ENCODE peak calls at places on chromosomes 4 and X, in four cellular contexts. V is breast epithelium, E is left lung, Q is AG09309. P is an unnamed sample.

GRCh38 chr4:105306158-105306781 is 159.6 kb downstream of the TET2 start:
- DNase-seq in V (no peak), E (peak; percentile 46), Q (no peak), P (no peak)

GRCh38 chrX:40132751-40133150 is 35.0 kb upstream of the BCOR start:
- DNase-seq in V (peak; percentile 55), E (peak; percentile 68), Q (no peak), P (no peak)

GRCh38 chr4:91298156-91298700 is 1005.5 kb upstream of the GRID2 start:
- DNase-seq in V (no peak), E (no peak), Q (no peak), P (no peak)

GRCh38 chr4:147975325-147975724 is 243.4 kb downstream of the ARHGAP10 start:
- DNase-seq in V (no peak), E (no peak), Q (peak; percentile 27), P (no peak)

GRCh38 chrX:64894454-64895038 is 81.7 kb downstream of the ZC4H2 start:
- DNase-seq in V (no peak), E (no peak), Q (no peak), P (no peak)

GRCh38 chr4:170675568-170676262 is 586.0 kb upstream of the AADAT start:
- DNase-seq in V (no peak), E (no peak), Q (no peak), P (no peak)

GRCh38 chr4:104394409-104394813 is 100.3 kb downstream of the CXXC4 start:
- DNase-seq in V (no peak), E (no peak), Q (no peak), P (no peak)

GRCh38 chr4:7630559-7631287 is 196.0 kb upstream of the PSAPL1 start:
- DNase-seq in V (no peak), E (peak; percentile 49), Q (peak; percentile 61), P (no peak)

GRCh38 chrX:103417933-103418332 is 41.6 kb downstream of the BEX3 start:
- DNase-seq in V (no peak), E (no peak), Q (no peak), P (no peak)

GRCh38 chrX:7996414-7996813 is 69.2 kb upstream of the PNPLA4 start:
- DNase-seq in V (no peak), E (no peak), Q (no peak), P (no peak)

GRCh38 chrX:6557690-6558089 is 22.8 kb upstream of the VCX3A start:
- DNase-seq in V (no peak), E (no peak), Q (no peak), P (no peak)

GRCh38 chrX:49184294-49185061 is 1.7 kb downstream of the PRICKLE3 start:
- DNase-seq in V (peak; percentile 90), E (peak; percentile 90), Q (no peak), P (peak; percentile 24)

GRCh38 chr4:48970471-48970921 is 15.6 kb upstream of the CWH43 start:
- DNase-seq in V (no peak), E (no peak), Q (peak; percentile 80), P (no peak)

GRCh38 chr4:4575284-4576211 is 33.7 kb upstream of the STX18 start:
- DNase-seq in V (no peak), E (peak; percentile 78), Q (no peak), P (peak; percentile 59)
- TF ChIP-seq CTCF in V (no peak), E (peak; percentile 57), Q (no peak), P (no peak)

GRCh38 chrX:3589474-3589873 is 124.0 kb downstream of the PRKX start:
- DNase-seq in V (no peak), E (no peak), Q (no peak), P (no peak)
- TF ChIP-seq CTCF in V (no peak), E (no peak), Q (no peak), P (no peak)

GRCh38 chrX:106036716-106037115 is 1.8 kb downstream of the SERPINA7 start:
- DNase-seq in V (no peak), E (no peak), Q (no peak), P (no peak)

GRCh38 chrX:106042296-106042695 is 3.8 kb upstream of the SERPINA7 start:
- DNase-seq in V (no peak), E (no peak), Q (no peak), P (no peak)

GRCh38 chrX:106037835-106038473 is 573 bp downstream of the SERPINA7 start:
- DNase-seq in V (no peak), E (no peak), Q (no peak), P (no peak)

GRCh38 chrX:106038625-106039024 is at the start of gene SERPINA7:
- DNase-seq in V (no peak), E (no peak), Q (no peak), P (no peak)

GRCh38 chrX:106039920-106040319 is 1.4 kb upstream of the SERPINA7 start:
- DNase-seq in V (no peak), E (no peak), Q (no peak), P (no peak)
- TF ChIP-seq CTCF in V (no peak), E (peak; percentile 16), Q (peak; percentile 47), P (no peak)

DNA sequence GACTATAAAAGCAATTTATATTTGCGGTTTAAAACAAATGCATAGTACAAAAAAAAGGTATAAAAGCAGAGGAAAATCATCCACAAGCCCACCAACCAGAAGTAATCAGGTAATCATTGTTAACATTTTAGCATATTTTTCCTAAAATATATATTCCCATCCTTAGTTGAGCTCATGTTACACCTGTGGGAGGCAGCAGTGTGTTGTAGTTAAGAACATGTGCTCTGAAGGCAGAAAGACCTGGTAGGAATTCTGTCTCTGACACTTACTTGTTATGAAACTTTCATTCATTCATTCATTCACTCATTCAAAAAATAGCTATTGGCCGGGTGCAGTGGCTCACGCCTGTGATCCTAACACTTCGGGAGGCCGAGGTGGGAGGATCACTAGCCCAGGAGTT is 15.4 kb upstream of the CDKL5 start:
- DNase-seq in V (no peak), E (no peak), Q (no peak), P (no peak)
- TF ChIP-seq CTCF in V (no peak), E (no peak), Q (peak; percentile 42), P (no peak)

GRCh38 chr4:134906404-134907023 is 704.9 kb upstream of the PABPC4L start:
- DNase-seq in V (no peak), E (no peak), Q (no peak), P (no peak)
- TF ChIP-seq CTCF in V (no peak), E (no peak), Q (no peak), P (no peak)

DNA sequence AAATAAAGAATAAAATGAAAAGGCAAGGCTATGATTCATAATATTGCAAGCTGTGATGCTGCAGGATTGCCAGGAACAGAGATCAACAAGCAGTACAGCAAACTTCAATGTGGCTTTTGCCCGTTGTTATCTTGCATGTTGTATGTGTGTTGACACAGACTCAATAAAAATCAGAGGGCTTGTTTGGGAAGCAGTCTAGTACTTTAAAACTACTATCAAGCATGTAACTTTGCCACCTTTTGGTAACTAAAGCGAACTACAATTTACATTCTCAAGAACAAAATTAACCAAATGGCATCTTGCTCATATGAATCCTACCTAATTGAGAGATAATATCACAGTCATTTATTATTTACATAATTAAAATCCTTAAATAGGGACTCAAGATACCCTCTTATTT is 79.8 kb upstream of the GPM6A start:
- DNase-seq in V (no peak), E (no peak), Q (peak; percentile 5), P (no peak)
- TF ChIP-seq CTCF in V (no peak), E (peak; percentile 14), Q (no peak), P (no peak)

GRCh38 chrX:155967653-155968052 is 29.8 kb upstream of the IL9R start:
- DNase-seq in V (no peak), E (no peak), Q (no peak), P (no peak)

GRCh38 chrX:155968106-155968714 is 29.3 kb upstream of the IL9R start:
- DNase-seq in V (no peak), E (no peak), Q (no peak), P (no peak)

GRCh38 chrX:155962906-155963305 is 34.6 kb upstream of the IL9R start:
- DNase-seq in V (no peak), E (no peak), Q (no peak), P (no peak)

GRCh38 chrX:155966876-155967275 is 30.6 kb upstream of the IL9R start:
- DNase-seq in V (no peak), E (no peak), Q (peak; percentile 1), P (no peak)
- TF ChIP-seq CTCF in V (no peak), E (no peak), Q (peak; percentile 24), P (no peak)

GRCh38 chr4:58061967-58062366 is 951.8 kb upstream of the IGFBP7 start:
- DNase-seq in V (no peak), E (no peak), Q (no peak), P (no peak)
- TF ChIP-seq CTCF in V (no peak), E (no peak), Q (no peak), P (no peak)